ENCODE peak calls at places on chromosomes 4 and X, in four cellular contexts. One of them, this sample, is unnamed.

GRCh38 chrX:11665144-11666040 is at the start of gene ARHGAP6:
- DNase-seq in lung: no peak
- DNase-seq in HFFc6: no peak
- DNase-seq in SJCRH30: peak; percentile 82
- DNase-seq in this sample: peak; percentile 86

GRCh38 chrX:127519323-127519722 is 532.9 kb downstream of the ACTRT1 start:
- DNase-seq in HFFc6: no peak
- DNase-seq in SJCRH30: peak; percentile 27
- DNase-seq in lung: no peak
- DNase-seq in this sample: no peak

GRCh38 chrX:49129427-49129826 is 5.9 kb upstream of the GPKOW start:
- DNase-seq in lung: no peak
- DNase-seq in SJCRH30: no peak
- DNase-seq in HFFc6: no peak
- DNase-seq in this sample: no peak

GRCh38 chr4:27009539-27009938 is 148.9 kb downstream of the STIM2 start:
- DNase-seq in SJCRH30: no peak
- DNase-seq in lung: no peak
- DNase-seq in HFFc6: no peak
- DNase-seq in this sample: peak; percentile 61

GRCh38 chrX:12159799-12160198 is 21.5 kb downstream of the FRMPD4 start:
- DNase-seq in lung: no peak
- DNase-seq in SJCRH30: no peak
- DNase-seq in HFFc6: no peak
- DNase-seq in this sample: peak; percentile 5

GRCh38 chr4:89723096-89723495 is 113.9 kb downstream of the SNCA start:
- DNase-seq in HFFc6: no peak
- DNase-seq in lung: no peak
- DNase-seq in SJCRH30: no peak
- DNase-seq in this sample: no peak

GRCh38 chrX:139787601-139788000 is 79.6 kb upstream of the MCF2 start:
- DNase-seq in HFFc6: no peak
- DNase-seq in lung: no peak
- DNase-seq in SJCRH30: no peak
- DNase-seq in this sample: no peak

GRCh38 chr4:30330894-30331652 is 389.1 kb upstream of the PCDH7 start:
- DNase-seq in SJCRH30: no peak
- DNase-seq in HFFc6: no peak
- DNase-seq in lung: no peak
- DNase-seq in this sample: no peak

GRCh38 chr4:6762244-6762615 is 20.3 kb upstream of the KIAA0232 start:
- DNase-seq in HFFc6: no peak
- DNase-seq in lung: no peak
- DNase-seq in SJCRH30: no peak
- DNase-seq in this sample: peak; percentile 9

GRCh38 chr4:100146756-100147155 is 43.5 kb downstream of the DDIT4L start:
- DNase-seq in SJCRH30: no peak
- DNase-seq in HFFc6: no peak
- DNase-seq in lung: no peak
- DNase-seq in this sample: no peak

GRCh38 chr4:1511441-1512041 is 105.3 kb upstream of the NKX1-1 start:
- DNase-seq in SJCRH30: peak; percentile 40
- DNase-seq in lung: no peak
- DNase-seq in HFFc6: peak; percentile 5
- DNase-seq in this sample: peak; percentile 8

GRCh38 chrX:23797371-23798128 is 14.6 kb downstream of the SAT1 start:
- DNase-seq in HFFc6: no peak
- DNase-seq in SJCRH30: no peak
- DNase-seq in lung: no peak
- DNase-seq in this sample: no peak

GRCh38 chr4:43008793-43009192 is 116.3 kb downstream of the GRXCR1 start:
- DNase-seq in lung: no peak
- DNase-seq in SJCRH30: no peak
- DNase-seq in HFFc6: no peak
- DNase-seq in this sample: no peak

GRCh38 chr4:168167714-168168284 is 75.5 kb downstream of the ANXA10 start:
- DNase-seq in SJCRH30: no peak
- DNase-seq in lung: no peak
- DNase-seq in HFFc6: no peak
- DNase-seq in this sample: no peak

GRCh38 chrX:19625612-19626011 is 110.3 kb upstream of the MAP3K15 start:
- DNase-seq in HFFc6: no peak
- DNase-seq in lung: no peak
- DNase-seq in SJCRH30: no peak
- DNase-seq in this sample: no peak

GRCh38 chr4:149347139-149347538 is 468.5 kb downstream of the IQCM start:
- DNase-seq in SJCRH30: no peak
- DNase-seq in HFFc6: no peak
- DNase-seq in lung: no peak
- DNase-seq in this sample: no peak